ENCODE peak calls at places on chromosomes 4 and X, in nine cellular contexts. A is HFFc6, O is progenitor cell of endocrine pancreas, U is breast epithelium, Z is endothelial cell, V is H9, J is pancreas, W is tibial nerve, B is heart right ventricle. L is an unnamed sample.

GRCh38 chr4:146032234-146032860 is 93.7 kb upstream of the ZNF827 start:
- DNase-seq in B (no peak), U (no peak), W (no peak), J (no peak), Z (no peak), O (no peak), V (peak; percentile 44), A (no peak), L (no peak)

GRCh38 chr4:40555176-40555900 is 74.3 kb downstream of the RBM47 start:
- DNase-seq in B (no peak), J (no peak), V (no peak), W (no peak), Z (no peak), U (no peak), O (no peak), A (no peak), L (no peak)

GRCh38 chrX:117610806-117611205 is 505.8 kb downstream of the KLHL13 start:
- DNase-seq in J (no peak), Z (no peak), V (no peak), B (no peak), O (no peak), U (no peak), W (no peak), A (no peak), L (no peak)

GRCh38 chr4:185933078-185933581 is 121.1 kb upstream of the SORBS2 start:
- DNase-seq in V (no peak), B (no peak), U (no peak), A (peak; percentile 71), J (no peak), Z (peak; percentile 6), O (no peak), W (no peak), L (no peak)

GRCh38 chr4:14708574-14708973 is 293.7 kb upstream of the CPEB2 start:
- DNase-seq in U (no peak), Z (no peak), O (no peak), J (no peak), B (no peak), W (no peak), V (no peak), A (no peak), L (no peak)

GRCh38 chrX:146243071-146243470 is 425.4 kb downstream of the SLITRK2 start:
- DNase-seq in A (no peak), O (no peak), B (no peak), W (no peak), U (no peak), V (no peak), Z (no peak), J (no peak), L (no peak)

GRCh38 chr4:165784672-165785071 is 88.4 kb upstream of the TLL1 start:
- DNase-seq in O (no peak), J (no peak), V (no peak), W (no peak), U (no peak), Z (no peak), B (no peak), A (no peak), L (no peak)

GRCh38 chr4:44448548-44449443 is at the start of gene KCTD8:
- DNase-seq in J (peak; percentile 59), A (peak; percentile 7), B (peak; percentile 83), Z (peak; percentile 94), W (peak; percentile 43), U (peak; percentile 57), V (peak; percentile 98), O (peak; percentile 83), L (peak; percentile 97)

GRCh38 chr4:56289934-56290333 is 97.4 kb downstream of the AASDH start:
- DNase-seq in Z (no peak), U (no peak), O (no peak), J (no peak), A (no peak), W (no peak), V (no peak), B (no peak), L (no peak)

GRCh38 chrX:5915783-5916182 is 312.9 kb downstream of the NLGN4X start:
- DNase-seq in O (no peak), V (no peak), U (no peak), A (no peak), B (no peak), W (no peak), J (no peak), Z (no peak), L (no peak)

GRCh38 chr4:100557306-100557705 is 39.5 kb upstream of the EMCN start:
- DNase-seq in Z (no peak), J (no peak), O (no peak), A (no peak), B (no peak), U (no peak), W (no peak), V (no peak), L (no peak)

GRCh38 chrX:48919947-48920712 is 1.3 kb upstream of the PIM2 start:
- DNase-seq in J (no peak), U (no peak), V (no peak), W (no peak), O (no peak), Z (no peak), A (no peak), B (no peak), L (no peak)

GRCh38 chr4:2931765-2932560 is 31.2 kb downstream of the NOP14 start:
- DNase-seq in W (no peak), U (peak; percentile 51), J (no peak), O (no peak), B (peak; percentile 69), A (no peak), Z (peak; percentile 45), V (peak; percentile 71), L (no peak)

GRCh38 chr4:151035321-151035720 is 20.2 kb upstream of the LRBA start:
- DNase-seq in W (no peak), J (peak; percentile 14), U (no peak), A (no peak), O (no peak), V (no peak), B (no peak), Z (no peak), L (no peak)

GRCh38 chr4:84547211-84547610 is 35.7 kb upstream of the CDS1 start:
- DNase-seq in J (no peak), V (no peak), Z (no peak), U (no peak), O (no peak), W (no peak), B (no peak), A (no peak), L (no peak)

GRCh38 chrX:118807151-118808017 is 16.2 kb upstream of the ZCCHC12 start:
- DNase-seq in O (no peak), B (no peak), J (peak; percentile 7), Z (peak; percentile 37), U (no peak), V (peak; percentile 48), A (peak; percentile 17), W (peak; percentile 16), L (peak; percentile 40)

DNA sequence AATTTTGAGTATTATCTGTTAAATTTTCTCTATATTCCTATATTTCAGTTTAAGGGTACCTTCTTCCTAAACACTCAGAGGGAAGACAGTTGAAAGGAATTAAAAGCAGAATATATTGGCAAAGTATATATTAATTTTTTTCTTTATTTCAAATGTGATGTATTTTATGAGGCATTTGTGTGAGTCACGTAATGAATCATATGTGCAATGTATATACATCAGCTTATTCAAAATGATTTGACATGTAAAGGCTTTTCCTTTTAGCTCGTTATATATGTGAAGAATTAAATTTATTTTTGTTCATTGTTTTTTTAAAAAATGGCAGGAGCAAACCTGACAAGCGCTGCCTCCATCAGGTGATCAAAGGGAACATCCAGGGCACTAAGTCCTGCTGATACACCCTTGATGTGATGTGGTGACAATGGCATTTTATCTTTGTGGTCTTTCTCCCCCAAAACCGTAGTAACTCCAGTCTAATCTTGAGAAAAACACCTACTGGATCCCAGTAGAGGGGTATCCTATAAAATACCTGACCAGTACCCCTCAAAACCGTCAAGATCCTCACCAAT is 8.9 kb downstream of the WWC2 start:
- DNase-seq in O (no peak), U (no peak), W (no peak), Z (no peak), V (no peak), B (no peak), J (no peak), A (no peak), L (no peak)
- TF ChIP-seq CTCF in O (no peak), U (no peak), W (no peak), Z (no peak), V (peak; percentile 33), B (no peak), J (no peak), A (no peak), L (no peak)

GRCh38 chrX:12970691-12971202 is 4.2 kb upstream of the TMSB4X start:
- DNase-seq in A (no peak), Z (no peak), W (peak; percentile 43), U (no peak), O (no peak), J (no peak), B (no peak), V (peak; percentile 65), L (peak; percentile 28)
- TF ChIP-seq CTCF in A (no peak), Z (no peak), W (peak; percentile 35), U (no peak), O (peak; percentile 50), J (peak; percentile 10), B (peak; percentile 64), V (peak; percentile 60), L (no peak)

DNA sequence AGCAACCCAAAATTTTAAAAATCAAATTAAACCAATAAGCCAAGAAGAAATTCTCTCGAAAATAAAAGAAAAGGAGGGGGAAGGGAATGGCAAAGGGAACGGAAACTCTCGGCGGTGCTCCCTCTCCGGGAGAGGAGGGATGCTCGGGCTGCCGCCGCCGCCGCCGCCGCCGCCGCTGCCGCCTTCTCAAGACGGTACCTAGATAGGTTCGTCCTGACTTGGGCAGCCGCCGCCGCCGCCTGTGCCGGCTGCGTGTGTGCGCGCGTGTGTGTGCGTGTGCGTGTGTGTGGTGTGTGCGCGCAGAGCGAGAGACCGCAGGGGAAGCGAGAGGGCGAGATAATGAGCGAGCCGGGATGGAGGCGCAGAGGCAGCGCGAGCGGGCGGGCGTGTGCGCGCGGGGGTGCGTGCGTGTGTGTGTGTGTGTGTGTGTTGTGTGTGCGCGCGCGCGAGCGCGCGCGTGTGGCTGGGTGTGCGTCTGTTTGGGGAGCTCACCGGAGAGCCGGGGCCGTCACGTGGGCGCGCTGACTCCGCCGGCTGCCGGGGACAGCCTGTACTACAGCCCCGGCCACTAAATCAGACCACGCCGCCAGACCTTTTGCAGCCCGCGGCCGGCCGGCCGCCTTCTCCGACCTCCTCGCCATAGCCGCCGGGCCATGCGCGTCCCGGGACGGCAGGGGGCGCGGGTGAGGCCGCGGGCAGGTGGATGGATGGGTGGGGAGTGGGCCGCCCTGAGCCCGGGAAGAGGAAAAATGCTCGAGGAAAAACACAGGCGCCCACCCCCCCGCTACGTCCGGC is 111.6 kb downstream of the DHX15 start:
- DNase-seq in J (peak; percentile 65), A (peak; percentile 82), B (peak; percentile 83), O (peak; percentile 70), U (peak; percentile 72), V (peak; percentile 88), Z (peak; percentile 87), W (peak; percentile 83), L (peak; percentile 92)
- TF ChIP-seq CTCF in J (peak; percentile 23), A (peak; percentile 85), B (peak; percentile 74), O (peak; percentile 87), U (no peak), V (peak; percentile 85), Z (peak; percentile 82), W (peak; percentile 57), L (peak; percentile 94)

DNA sequence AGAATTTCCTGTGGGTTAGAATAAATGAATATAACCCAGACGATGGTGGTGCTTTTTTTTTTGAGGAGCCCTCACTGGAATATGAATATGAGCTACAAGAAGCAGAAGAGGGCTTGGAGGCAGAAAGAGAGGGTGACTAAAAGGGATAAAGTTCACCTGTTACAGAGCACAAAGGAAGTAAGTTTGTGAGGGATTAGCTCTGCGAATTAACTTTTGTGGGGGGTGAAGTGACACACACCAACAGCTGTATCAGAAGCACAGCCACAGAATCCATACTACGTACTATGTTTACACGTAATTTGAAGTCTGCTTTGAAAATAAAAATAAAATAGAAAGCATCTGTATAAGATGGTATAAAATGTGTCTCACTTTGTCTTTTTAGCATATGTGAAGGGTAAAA is 963.6 kb upstream of the DIAPH2 start:
- DNase-seq in B (no peak), U (no peak), A (no peak), W (no peak), J (no peak), V (no peak), Z (no peak), O (no peak), L (no peak)
- TF ChIP-seq CTCF in B (no peak), U (no peak), A (no peak), W (no peak), J (no peak), V (no peak), Z (no peak), O (no peak), L (no peak)